ENCODE peak calls at places on chromosomes 6 and 20, in five cellular contexts. U is CD8-positive, alpha-beta T cell; N is H1; V is SJSA1; P is IMR-90. K is an unnamed sample. For H3K4me1, the result is how much of the 10 kb centered on the place peaks cover.

GRCh38 chr6:89022747-89023289 is 57.7 kb upstream of the PNRC1 start:
- DNase-seq in N (no peak), V (no peak), U (no peak), P (peak), K (no peak)

GRCh38 chr20:58693226-58694006 is 816 bp downstream of the NPEPL1 start:
- DNase-seq in V (peak), N (peak), U (no peak), P (no peak), K (no peak)

GRCh38 chr6:136274062-136274461 is 15.6 kb downstream of the BCLAF1 start:
- DNase-seq in U (no peak), V (no peak), N (no peak), P (no peak), K (no peak)

GRCh38 chr6:13760307-13760706 is 48.7 kb upstream of the RANBP9 start:
- DNase-seq in N (no peak), P (no peak), V (no peak), U (no peak), K (no peak)

GRCh38 chr6:71134929-71135642 is 153.5 kb upstream of the OGFRL1 start:
- DNase-seq in U (no peak), V (no peak), N (no peak), P (no peak), K (no peak)

GRCh38 chr6:84137051-84137375 is 90.4 kb downstream of the CEP162 start:
- DNase-seq in V (no peak), P (peak), N (no peak), U (no peak), K (no peak)

GRCh38 chr6:21753571-21754108 is 160.1 kb downstream of the SOX4 start:
- DNase-seq in V (peak), P (peak), U (no peak), N (no peak), K (no peak)

GRCh38 chr6:33960345-33961313 is 156.8 kb upstream of the MLN start:
- DNase-seq in N (no peak), V (no peak), P (no peak), U (no peak), K (no peak)

GRCh38 chr6:127092486-127092885 is 26.0 kb upstream of the RSPO3 start:
- DNase-seq in P (no peak), V (no peak), U (no peak), N (no peak), K (no peak)

GRCh38 chr6:93779086-93779858 is 359.9 kb upstream of the EPHA7 start:
- DNase-seq in U (no peak), P (no peak), V (no peak), N (no peak), K (no peak)

GRCh38 chr20:63857751-63858392 is 3.4 kb upstream of the ABHD16B start:
- DNase-seq in V (no peak), P (no peak), N (peak), U (no peak), K (no peak)

GRCh38 chr6:138987299-138987642 is 782 bp downstream of the REPS1 start:
- DNase-seq in P (no peak), N (no peak), U (no peak), V (no peak), K (no peak)

GRCh38 chr20:53738039-53738944 is 144.7 kb upstream of the ZNF217 start:
- DNase-seq in U (no peak), P (peak), V (peak), N (no peak), K (no peak)

GRCh38 chr20:50427740-50428462 is 82.3 kb upstream of the PTPN1 start:
- DNase-seq in U (no peak), V (no peak), N (no peak), P (no peak), K (no peak)

GRCh38 chr6:25279748-25280616 is 808 bp downstream of the CARMIL1 start:
- DNase-seq in P (no peak), N (peak), V (no peak), U (peak), K (no peak)

GRCh38 chr6:87742106-87742505 is 40.1 kb upstream of the AKIRIN2 start:
- DNase-seq in P (no peak), V (no peak), U (peak), N (no peak), K (no peak)

GRCh38 chr6:149863596-149863845 is 638 bp downstream of the LRP11 start:
- DNase-seq in N (no peak), P (no peak), U (no peak), V (no peak), K (no peak)

GRCh38 chr6:139926711-139927110 is 552.3 kb upstream of the CITED2 start:
- DNase-seq in V (no peak), N (no peak), P (peak), U (no peak), K (no peak)

GRCh38 chr6:158894192-158894591 is 75.0 kb upstream of the EZR start:
- DNase-seq in V (peak), P (peak), N (no peak), U (no peak), K (no peak)

GRCh38 chr20:8787090-8787489 is 281.8 kb upstream of the PLCB4 start:
- DNase-seq in U (no peak), P (no peak), V (no peak), N (no peak), K (no peak)

GRCh38 chr20:47929368-47930115 is 144.3 kb upstream of the SULF2 start:
- DNase-seq in U (no peak), V (no peak), P (peak), N (no peak), K (no peak)

GRCh38 chr6:79702701-79703100 is 71.6 kb downstream of the SH3BGRL2 start:
- DNase-seq in V (no peak), P (no peak), N (no peak), U (peak), K (no peak)

GRCh38 chr6:24064106-24064505 is 61.9 kb upstream of the NRSN1 start:
- DNase-seq in V (no peak), P (no peak), U (no peak), N (no peak), K (no peak)

GRCh38 chr6:166862978-166863530 is 93.3 kb downstream of the RNASET2 start:
- DNase-seq in N (no peak), V (no peak), P (no peak), U (no peak), K (no peak)

GRCh38 chr6:131054392-131055250 is 8.4 kb downstream of the EPB41L2 start:
- DNase-seq in U (no peak), V (no peak), N (no peak), P (no peak), K (no peak)

GRCh38 chr6:82442320-82442719 is 78.7 kb downstream of the TPBG start:
- DNase-seq in P (no peak), V (no peak), N (no peak), U (no peak), K (no peak)

GRCh38 chr6:37696220-37696840 is 1.4 kb downstream of the MDGA1 start:
- DNase-seq in V (no peak), N (peak), U (peak), P (peak), K (no peak)

GRCh38 chr6:45845546-45845945 is 170.1 kb downstream of the CLIC5 start:
- DNase-seq in N (no peak), V (no peak), P (no peak), U (no peak), K (no peak)

GRCh38 chr6:148293181-148293995 is 49.2 kb upstream of the SASH1 start:
- DNase-seq in P (peak), N (no peak), U (no peak), V (no peak), K (no peak)

GRCh38 chr20:63051911-63052310 is 45.1 kb upstream of the BHLHE23 start:
- DNase-seq in P (no peak), N (no peak), V (no peak), U (no peak), K (no peak)

GRCh38 chr20:46552460-46553420 is 2.3 kb upstream of the OCSTAMP start:
- DNase-seq in V (no peak), P (no peak), N (no peak), U (no peak), K (no peak)

GRCh38 chr20:17611540-17612286 is 41.8 kb downstream of the DSTN start:
- DNase-seq in V (peak), U (no peak), P (no peak), N (peak), K (no peak)

GRCh38 chr6:63372951-63373533 is 53.3 kb upstream of the LGSN start:
- DNase-seq in U (no peak), P (peak), N (no peak), V (no peak), K (no peak)

GRCh38 chr6:142945071-142945445 is at the start of gene HIVEP2:
- DNase-seq in U (peak), P (peak), N (peak), V (peak), K (peak)

GRCh38 chr6:108592371-108593337 is 31.9 kb downstream of the FOXO3 start:
- DNase-seq in N (no peak), V (no peak), P (peak), U (peak), K (peak)

GRCh38 chr6:121436966-121437756 is 1.7 kb downstream of the GJA1 start:
- DNase-seq in V (peak), U (no peak), N (no peak), P (peak), K (no peak)

GRCh38 chr20:10671221-10671849 is 2.5 kb downstream of the JAG1 start:
- DNase-seq in N (peak), U (no peak), P (peak), V (peak), K (peak)

GRCh38 chr6:1385129-1386042 is 4.0 kb upstream of the FOXF2 start:
- DNase-seq in V (peak), N (no peak), P (no peak), U (no peak), K (no peak)

GRCh38 chr6:33211666-33212422 is 3.5 kb downstream of the RING1 start:
- DNase-seq in P (no peak), V (no peak), U (no peak), N (peak), K (no peak)

GRCh38 chr6:127182501-127182900 is 64.0 kb downstream of the RSPO3 start:
- DNase-seq in U (no peak), P (no peak), V (no peak), N (no peak), K (no peak)

DNA sequence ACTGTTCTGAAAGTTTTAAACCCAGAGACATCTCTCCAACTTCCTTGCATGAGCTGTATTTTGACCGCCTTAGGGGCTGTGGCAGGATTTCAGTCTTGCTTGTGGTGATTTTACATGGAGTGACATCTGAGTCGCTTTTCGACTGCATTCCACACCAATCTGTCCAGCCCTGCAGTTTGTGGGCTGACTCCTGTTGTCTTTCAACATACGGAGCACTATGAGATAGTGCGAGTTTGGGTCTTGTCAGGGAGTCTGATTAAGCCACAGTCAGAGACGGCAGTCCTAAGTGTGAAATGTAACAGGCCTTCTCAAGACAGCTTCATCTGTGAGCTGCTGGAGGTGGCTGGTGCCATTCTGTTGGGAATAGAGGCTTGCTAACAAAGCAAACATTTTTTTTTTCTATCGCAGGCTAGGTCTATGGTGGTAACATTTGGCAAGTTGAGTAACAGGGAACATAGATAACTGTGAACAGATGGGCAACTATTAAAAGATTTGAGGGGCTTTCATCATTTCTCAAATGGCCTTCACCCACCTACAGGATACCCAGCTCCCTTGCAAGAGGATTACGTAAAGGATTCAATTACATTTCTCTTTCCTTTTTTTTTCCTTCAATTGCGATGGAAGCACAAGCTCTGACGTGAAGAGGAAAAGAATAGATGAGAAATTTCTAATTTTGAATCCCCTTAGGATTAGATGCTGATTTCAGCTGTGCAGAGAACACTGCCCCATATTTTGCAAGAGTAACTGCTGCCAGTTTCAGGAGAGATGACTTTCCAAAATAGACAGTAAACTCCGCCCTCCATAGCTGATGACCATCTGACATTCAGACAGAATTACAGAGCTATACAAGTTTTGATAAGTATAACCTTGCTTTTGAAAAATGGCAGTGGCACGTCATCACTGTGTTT is 25.1 kb downstream of the CAP2 start:
- DNase-seq in U (no peak), N (no peak), P (peak), V (peak), K (no peak)
- H3K4me3 ChIP-seq in U (no peak), N (no peak), P (peak), V (peak), K (no peak)

GRCh38 chr6:40159865-40160264 is 225.6 kb upstream of the MOCS1 start:
- DNase-seq in U (no peak), P (no peak), V (no peak), N (no peak), K (no peak)
- H3K4me1 ChIP-seq in U (under half), P (under half), V (under half), N (under half), K (under half)

DNA sequence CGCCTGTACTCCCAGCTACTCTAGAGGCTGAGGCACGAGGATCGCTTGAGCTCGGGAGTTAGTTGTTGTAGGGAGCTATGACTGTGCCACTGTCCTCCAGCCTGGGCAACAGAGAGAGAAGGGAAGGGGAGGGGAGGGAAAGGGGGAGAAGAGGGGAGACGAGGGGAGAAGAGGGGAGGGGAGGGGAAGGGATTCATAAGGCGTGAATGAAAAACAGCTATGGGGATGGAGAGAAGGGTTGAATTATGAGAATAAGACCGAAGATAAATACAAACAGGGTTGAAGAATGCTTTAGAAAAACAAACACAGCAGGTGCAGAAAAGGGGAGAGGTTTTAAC is 106.0 kb downstream of the TRIM27 start:
- DNase-seq in P (no peak), U (no peak), N (no peak), V (no peak), K (no peak)
- H3K4me3 ChIP-seq in P (no peak), U (no peak), N (peak), V (no peak), K (no peak)

DNA sequence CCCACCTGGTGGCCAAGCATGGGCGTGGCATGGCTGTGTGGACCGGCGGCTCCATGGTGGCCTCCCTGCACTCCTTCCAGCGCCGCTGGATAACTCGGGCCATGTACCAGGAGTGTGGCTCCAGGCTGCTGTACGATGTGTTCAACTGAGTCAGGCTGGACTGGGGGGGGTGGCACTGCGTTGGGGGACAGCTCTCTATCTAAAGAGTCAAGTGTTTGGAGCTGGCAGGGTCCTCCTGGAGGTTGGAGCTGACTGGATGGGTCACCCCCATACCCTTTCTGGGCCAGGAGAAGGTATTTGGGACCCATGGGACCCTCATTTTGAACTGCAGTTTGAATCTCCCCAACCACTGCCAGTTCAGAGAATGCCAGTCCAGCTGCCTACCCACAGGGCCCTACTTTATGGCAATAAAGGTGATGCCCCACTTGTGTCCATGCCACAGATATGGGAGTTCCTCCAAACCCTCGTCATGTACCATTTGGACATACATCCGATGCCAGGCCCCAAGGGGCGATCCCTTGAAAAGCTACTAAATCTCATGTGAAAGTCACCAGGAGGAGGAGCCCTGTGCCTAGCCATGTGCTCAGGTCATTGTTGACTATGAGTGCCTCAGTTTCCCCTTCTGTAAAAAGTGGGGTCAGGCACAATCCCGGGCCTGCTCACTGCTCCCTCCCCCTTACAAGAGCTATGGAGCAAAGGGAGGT is 1.5 kb downstream of the ACTL10 start:
- DNase-seq in P (no peak), V (no peak), U (peak), N (peak), K (no peak)
- H3K4me1 ChIP-seq in P (under half), V (under half), U (under half), N (under half), K (under half)

DNA sequence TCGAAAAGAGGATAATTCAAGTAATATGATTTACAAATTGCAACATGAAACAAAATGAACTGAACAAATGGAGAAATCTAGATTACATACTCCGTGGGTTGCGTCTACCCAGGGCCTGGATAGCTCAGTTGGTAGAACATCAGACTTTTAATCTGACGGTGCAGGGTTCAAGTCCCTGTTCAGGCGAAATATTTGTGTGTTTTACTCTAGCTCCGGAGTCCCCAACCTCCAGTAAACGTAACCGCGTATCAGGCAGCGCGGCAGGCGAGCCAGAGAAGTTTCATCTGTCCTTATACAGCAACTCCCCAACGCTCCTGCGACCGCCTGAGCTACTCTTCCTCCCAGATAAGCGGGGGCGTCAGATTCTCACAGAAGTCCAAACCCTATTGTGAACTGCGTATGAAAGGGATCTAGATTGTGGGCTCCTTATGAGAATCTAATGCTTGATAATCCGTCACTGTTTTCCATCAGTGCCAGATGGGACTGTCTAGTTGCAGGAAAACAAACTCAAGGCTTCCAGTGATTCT is 176.1 kb downstream of the TRIM27 start:
- DNase-seq in V (no peak), U (no peak), P (peak), N (peak), K (no peak)
- H3K4me3 ChIP-seq in V (no peak), U (no peak), P (no peak), N (peak), K (no peak)